ENCODE peak calls at places on chromosomes 7 and 10, in nine cellular contexts. Q is right lobe of liver; E is CD8-positive, alpha-beta T cell; S is cardiac muscle cell; G is lung; X is left ventricle myocardium inferior; F is aorta; D is mammary epithelial cell; M is fibroblast of lung. J is an unnamed sample. For H3K4me1, H3K36me3 and H3K9me3, the result is how much of the 10 kb centered on the place peaks cover.

GRCh38 chr7:38678342-38679054 is 47.3 kb upstream of the AMPH start:
- DNase-seq in Q (no peak), E (no peak), S (no peak), G (no peak), X (no peak), F (no peak), D (no peak), M (no peak), J (no peak)

GRCh38 chr10:117541405-117541908 is 1.1 kb upstream of the EMX2 start:
- DNase-seq in Q (no peak), E (no peak), S (no peak), G (no peak), X (no peak), F (no peak), D (no peak), M (no peak), J (no peak)

GRCh38 chr10:47137311-47137851 is 162.6 kb upstream of the GDF10 start:
- DNase-seq in Q (no peak), E (no peak), S (no peak), G (no peak), X (no peak), F (no peak), D (peak), M (peak), J (peak)

GRCh38 chr10:75013007-75013406 is 98.4 kb upstream of the SAMD8 start:
- DNase-seq in Q (no peak), E (no peak), S (no peak), G (no peak), X (no peak), F (no peak), D (no peak), M (no peak), J (no peak)

GRCh38 chr10:93911865-93912264 is 18.1 kb downstream of the SLC35G1 start:
- DNase-seq in Q (no peak), E (no peak), S (no peak), G (no peak), X (no peak), F (no peak), D (no peak), M (no peak), J (no peak)

GRCh38 chr10:22429146-22429545 is 83.8 kb downstream of the SPAG6 start:
- DNase-seq in Q (no peak), E (no peak), S (no peak), G (no peak), X (no peak), F (no peak), D (no peak), M (no peak), J (no peak)

GRCh38 chr10:16477757-16478156 is 40.9 kb downstream of the PTER start:
- DNase-seq in Q (no peak), E (no peak), S (no peak), G (no peak), X (no peak), F (no peak), D (no peak), M (no peak), J (no peak)

GRCh38 chr7:47154781-47155180 is 427.1 kb downstream of the TNS3 start:
- DNase-seq in Q (no peak), E (no peak), S (no peak), G (no peak), X (no peak), F (no peak), D (no peak), M (no peak), J (no peak)

GRCh38 chr10:8794860-8795259 is 740.4 kb downstream of the GATA3 start:
- DNase-seq in Q (no peak), E (no peak), S (no peak), G (no peak), X (no peak), F (no peak), D (no peak), M (no peak), J (no peak)

GRCh38 chr7:37806152-37806551 is 42.2 kb upstream of the NME8 start:
- DNase-seq in Q (no peak), E (no peak), S (no peak), G (no peak), X (no peak), F (no peak), D (no peak), M (no peak), J (no peak)

GRCh38 chr10:77812741-77813140 is 113.8 kb downstream of the DLG5 start:
- DNase-seq in Q (no peak), E (no peak), S (no peak), G (no peak), X (no peak), F (no peak), D (no peak), M (no peak), J (no peak)

GRCh38 chr7:132072165-132072564 is 504.1 kb downstream of the PLXNA4 start:
- DNase-seq in Q (no peak), E (no peak), S (no peak), G (no peak), X (no peak), F (no peak), D (no peak), M (no peak), J (no peak)

GRCh38 chr7:5769571-5769970 is 11.9 kb downstream of the RNF216 start:
- DNase-seq in Q (no peak), E (no peak), S (no peak), G (no peak), X (no peak), F (no peak), D (no peak), M (no peak), J (no peak)
- H3K4me1 ChIP-seq in Q (under half), E (under half), S (under half), G (under half), X (under half), F (under half), D (under half), M (under half), J (under half)

GRCh38 chr7:74523015-74523414 is 69.3 kb downstream of the GTF2IRD1 start:
- DNase-seq in Q (no peak), E (no peak), S (no peak), G (no peak), X (no peak), F (no peak), D (no peak), M (no peak), J (no peak)
- H3K36me3 ChIP-seq in Q (under half), E (under half), S (under half), G (under half), X (half or more), F (under half), D (under half), M (under half), J (under half)

GRCh38 chr7:106456339-106456738 is 171.6 kb upstream of the NAMPT start:
- DNase-seq in Q (no peak), E (no peak), S (no peak), G (no peak), X (no peak), F (no peak), D (no peak), M (no peak), J (no peak)
- H3K9me3 ChIP-seq in Q (under half), E (under half), S (under half), G (under half), X (under half), F (under half), D (under half), M (under half), J (under half)

GRCh38 chr7:29754874-29755490 is 51.3 kb upstream of the WIPF3 start:
- DNase-seq in Q (no peak), E (no peak), S (no peak), G (no peak), X (no peak), F (no peak), D (no peak), M (no peak), J (no peak)

GRCh38 chr7:29748286-29749099 is 57.8 kb upstream of the WIPF3 start:
- DNase-seq in Q (no peak), E (no peak), S (peak), G (no peak), X (no peak), F (no peak), D (peak), M (peak), J (peak)

GRCh38 chr7:29749701-29750321 is 56.5 kb upstream of the WIPF3 start:
- DNase-seq in Q (no peak), E (no peak), S (no peak), G (no peak), X (no peak), F (no peak), D (no peak), M (no peak), J (no peak)
- H3K4me1 ChIP-seq in Q (under half), E (under half), S (under half), G (under half), X (under half), F (under half), D (under half), M (under half), J (under half)

DNA sequence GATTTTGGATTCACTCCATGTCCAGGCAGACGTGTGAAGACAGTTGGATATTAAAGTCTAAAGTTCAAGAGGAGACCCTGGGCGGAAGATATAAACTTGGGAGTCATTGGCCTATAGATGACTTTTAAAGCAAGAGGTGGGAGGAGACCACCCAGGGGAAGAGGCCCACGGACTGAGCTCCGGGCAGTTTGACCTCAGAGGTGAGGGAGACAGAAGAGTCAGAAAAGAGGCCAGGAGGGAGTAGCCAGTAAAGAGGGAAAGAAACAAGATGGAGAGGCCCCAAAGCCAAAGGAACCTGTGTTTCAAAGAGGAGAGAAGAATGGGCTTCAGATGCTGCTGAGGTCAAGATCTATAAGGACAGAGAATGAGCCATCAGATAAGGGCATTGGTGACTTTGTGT is 11.4 kb downstream of the CARD11 start:
- DNase-seq in Q (no peak), E (no peak), S (no peak), G (no peak), X (no peak), F (no peak), D (no peak), M (no peak), J (no peak)
- H3K36me3 ChIP-seq in Q (under half), E (under half), S (under half), G (under half), X (under half), F (under half), D (under half), M (under half), J (under half)

DNA sequence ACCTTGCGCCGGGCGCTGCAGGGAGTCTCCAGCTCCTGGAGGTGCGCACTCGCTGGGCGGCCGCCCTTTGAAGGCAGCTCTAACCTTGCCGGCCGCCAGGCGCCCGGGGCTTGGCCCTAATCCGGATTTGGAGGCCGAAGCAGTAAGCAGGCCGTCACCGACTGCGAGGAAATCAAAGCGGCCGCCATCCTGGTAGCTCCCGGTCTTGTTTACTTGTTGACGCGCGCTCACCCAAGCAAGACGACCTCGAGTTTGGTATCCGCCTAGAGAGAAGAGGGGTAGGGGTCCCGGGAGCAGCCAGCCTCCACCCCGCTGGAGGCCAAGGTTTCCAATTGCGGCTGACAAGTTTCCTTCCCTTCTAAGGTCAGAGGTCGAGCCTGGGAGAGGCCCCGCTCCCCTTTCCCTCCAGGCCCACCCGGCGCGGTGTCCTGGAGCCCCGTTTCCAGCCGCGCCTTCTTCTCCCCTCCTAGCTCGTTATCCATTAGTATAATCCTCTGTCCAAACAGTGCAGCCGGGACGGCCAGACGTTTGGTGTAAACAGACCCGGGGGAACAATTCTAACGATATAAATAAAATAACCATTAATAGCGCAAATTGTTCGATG is 11.2 kb upstream of the NKX2-3 start:
- DNase-seq in Q (no peak), E (no peak), S (no peak), G (no peak), X (no peak), F (no peak), D (no peak), M (no peak), J (no peak)
- H3K9me3 ChIP-seq in Q (under half), E (under half), S (under half), G (under half), X (under half), F (under half), D (under half), M (under half), J (under half)

J was measured in adipocyte.